ENCODE peak calls at places on chromosomes 5 and 9, in seven cellular contexts. L is HepG2, F is K562, Y is HCT116, P is H1, T is SK-N-SH, K is GM12878. Z is an unnamed sample.

GRCh38 chr5:153233933-153234332 is 256.5 kb upstream of the GRIA1 start:
- DNase-seq in T (no peak), Y (no peak), F (no peak), K (no peak), L (no peak), P (no peak), Z (no peak)

GRCh38 chr5:124000558-124000957 is 488.6 kb downstream of the CSNK1G3 start:
- DNase-seq in K (no peak), P (no peak), F (no peak), T (no peak), L (no peak), Y (no peak), Z (no peak)

GRCh38 chr9:98974994-98975712 is 31.4 kb downstream of the COL15A1 start:
- DNase-seq in F (peak; percentile 91), Y (peak; percentile 61), T (peak; percentile 89), L (peak; percentile 34), P (peak; percentile 69), K (no peak), Z (peak; percentile 84)

GRCh38 chr9:92468206-92468605 is 14.1 kb downstream of the ASPN start:
- DNase-seq in F (no peak), P (no peak), Y (no peak), T (no peak), L (no peak), K (no peak), Z (no peak)

GRCh38 chr5:106288977-106289376 is 1381.8 kb downstream of the EFNA5 start:
- DNase-seq in P (no peak), K (no peak), L (no peak), Y (no peak), F (no peak), T (no peak), Z (no peak)

GRCh38 chr5:125874717-125875116 is 548.5 kb upstream of the GRAMD2B start:
- DNase-seq in F (no peak), K (no peak), L (no peak), Y (no peak), T (no peak), P (no peak), Z (peak; percentile 3)

GRCh38 chr5:159982421-159983173 is 26.3 kb upstream of the TTC1 start:
- DNase-seq in Y (no peak), P (no peak), K (no peak), L (no peak), T (no peak), F (no peak), Z (no peak)

GRCh38 chr5:91145233-91145620 is 237.9 kb downstream of the ARRDC3 start:
- DNase-seq in K (no peak), L (no peak), P (no peak), F (no peak), T (no peak), Y (no peak), Z (no peak)

GRCh38 chr9:123493627-123494026 is 137.6 kb downstream of the CRB2 start:
- DNase-seq in P (no peak), L (no peak), K (no peak), T (no peak), F (no peak), Y (no peak), Z (no peak)

GRCh38 chr5:172634106-172634899 is 6.8 kb upstream of the NEURL1B start:
- DNase-seq in L (no peak), F (no peak), K (no peak), P (no peak), T (no peak), Y (no peak), Z (no peak)

GRCh38 chr5:59445741-59446140 is 447.8 kb downstream of the PDE4D start:
- DNase-seq in L (no peak), F (no peak), Y (no peak), T (no peak), K (no peak), P (no peak), Z (no peak)

GRCh38 chr5:41637424-41637823 is 127.0 kb upstream of the PLCXD3 start:
- DNase-seq in T (no peak), K (no peak), P (no peak), L (no peak), Y (no peak), F (no peak), Z (no peak)

GRCh38 chr5:159514229-159514822 is 184.0 kb upstream of the IL12B start:
- DNase-seq in P (no peak), L (no peak), K (no peak), Y (no peak), T (peak; percentile 33), F (no peak), Z (no peak)

GRCh38 chr9:93908591-93909241 is 46.4 kb downstream of the BARX1 start:
- DNase-seq in P (no peak), K (no peak), T (peak; percentile 45), F (no peak), Y (no peak), L (no peak), Z (no peak)

GRCh38 chr5:32102254-32102653 is 71.9 kb downstream of the GOLPH3 start:
- DNase-seq in Y (no peak), F (no peak), T (no peak), K (no peak), P (no peak), L (no peak), Z (no peak)

GRCh38 chr9:137308102-137308619 is 6.1 kb upstream of the NRARP start:
- DNase-seq in T (peak; percentile 52), P (no peak), L (no peak), Y (no peak), K (no peak), F (peak; percentile 74), Z (no peak)

GRCh38 chr9:137305060-137305787 is 3.2 kb upstream of the NRARP start:
- DNase-seq in F (peak; percentile 43), Y (no peak), K (no peak), L (no peak), T (peak; percentile 48), P (no peak), Z (no peak)

GRCh38 chr9:137305788-137306545 is 3.9 kb upstream of the NRARP start:
- DNase-seq in F (no peak), Y (no peak), K (no peak), P (no peak), T (peak; percentile 23), L (no peak), Z (no peak)

GRCh38 chr9:137307255-137308101 is 5.4 kb upstream of the NRARP start:
- DNase-seq in T (peak; percentile 35), F (peak; percentile 44), Y (no peak), P (no peak), L (no peak), K (no peak), Z (no peak)

DNA sequence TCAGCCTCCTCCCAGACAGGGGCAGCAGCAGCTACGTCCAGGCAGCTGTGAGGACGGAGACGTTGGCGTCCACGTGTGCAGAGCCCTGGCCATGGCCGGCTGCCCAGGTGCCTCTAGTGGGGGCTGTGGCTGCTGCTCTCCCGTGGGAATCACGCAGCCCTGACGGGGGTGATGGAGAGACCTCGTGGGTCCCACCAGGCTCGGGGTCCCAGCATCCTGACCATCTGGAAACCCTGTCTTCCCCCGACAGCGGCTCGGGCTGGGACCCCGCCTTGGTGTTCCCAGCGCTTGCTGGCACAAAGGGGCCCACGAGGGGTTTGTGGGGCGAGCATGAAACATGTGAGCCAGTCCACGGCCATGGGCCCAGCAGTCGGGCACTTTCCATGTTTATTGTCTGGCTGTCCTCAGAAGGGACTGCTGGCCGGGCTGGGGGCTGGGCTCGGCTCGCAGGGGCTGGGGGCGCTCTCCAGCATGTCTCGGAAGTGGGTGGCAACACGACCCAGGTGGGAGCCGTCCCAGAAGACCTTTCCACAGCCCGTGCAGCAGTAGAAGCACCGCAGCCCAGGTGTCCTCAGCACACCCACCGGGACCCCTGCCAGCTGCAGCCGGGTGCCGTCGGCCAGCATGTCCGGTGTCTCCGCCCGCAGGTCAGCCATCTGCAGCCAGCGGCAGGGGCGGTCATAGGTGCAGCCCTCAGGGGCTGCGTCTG is 4.6 kb upstream of the NRARP start:
- DNase-seq in L (no peak), F (no peak), P (no peak), K (no peak), T (peak; percentile 27), Y (no peak), Z (no peak)
- TF ChIP-seq YY1 in L (no peak), F (no peak), P (no peak), K (no peak), T (no peak), Y (no peak), Z (no peak)

GRCh38 chr5:55343107-55343506 is 35.3 kb downstream of the MTREX start:
- DNase-seq in K (no peak), Y (no peak), P (no peak), F (no peak), T (no peak), L (no peak), Z (no peak)

GRCh38 chr5:55345327-55345726 is 37.5 kb downstream of the MTREX start:
- DNase-seq in T (no peak), K (no peak), F (no peak), P (no peak), Y (no peak), L (peak; percentile 56), Z (no peak)

GRCh38 chr5:55343609-55344008 is 35.8 kb downstream of the MTREX start:
- DNase-seq in L (no peak), T (no peak), K (no peak), Y (no peak), P (no peak), F (no peak), Z (no peak)

GRCh38 chr5:55338810-55339243 is 31.0 kb downstream of the MTREX start:
- DNase-seq in K (peak; percentile 48), Y (no peak), F (no peak), P (no peak), L (no peak), T (no peak), Z (no peak)

GRCh38 chr5:55344392-55344992 is 36.7 kb downstream of the MTREX start:
- DNase-seq in P (peak; percentile 21), F (peak; percentile 43), Y (peak; percentile 36), K (no peak), T (peak; percentile 34), L (peak; percentile 52), Z (no peak)
- TF ChIP-seq YY1 in P (no peak), F (no peak), Y (no peak), K (peak; percentile 25), T (no peak), L (no peak), Z (no peak)

GRCh38 chr9:109403116-109403515 is 82.3 kb upstream of the EPB41L4B start:
- DNase-seq in K (no peak), L (no peak), Y (no peak), P (no peak), F (no peak), T (no peak), Z (no peak)
- TF ChIP-seq YY1 in K (no peak), L (no peak), Y (no peak), P (no peak), F (no peak), T (no peak), Z (no peak)

GRCh38 chr5:96026334-96027065 is 64.8 kb upstream of the ELL2 start:
- DNase-seq in T (no peak), K (no peak), L (no peak), F (no peak), Y (peak; percentile 27), P (no peak), Z (no peak)
- TF ChIP-seq YY1 in T (no peak), K (no peak), L (no peak), F (no peak), Y (no peak), P (no peak), Z (no peak)